ENCODE peak calls at places on chromosomes 2 and 18, in five cellular contexts. P, J, B, N and A are unnamed samples.

GRCh38 chr2:137946227-137946626 is 18.0 kb upstream of the HNMT start:
- DNase-seq in P (no peak), B (no peak), J (no peak), N (no peak), A (no peak)

GRCh38 chr2:45045706-45046105 is 36.5 kb upstream of the SIX2 start:
- DNase-seq in N (no peak), J (no peak), P (no peak), B (no peak), A (no peak)

GRCh38 chr18:79507546-79508480 is 112.1 kb downstream of the NFATC1 start:
- DNase-seq in B (no peak), P (peak; percentile 77), J (no peak), N (no peak), A (peak; percentile 86)

GRCh38 chr2:216691210-216691741 is 4.1 kb downstream of the IGFBP5 start:
- DNase-seq in N (peak; percentile 81), P (peak; percentile 78), B (no peak), J (peak; percentile 27), A (no peak)

GRCh38 chr2:62456721-62457539 is 49.1 kb downstream of the TMEM17 start:
- DNase-seq in J (peak; percentile 85), B (no peak), N (peak; percentile 94), P (peak; percentile 67), A (peak; percentile 93)

GRCh38 chr2:30780776-30781330 is 26.4 kb downstream of the CAPN13 start:
- DNase-seq in B (no peak), P (no peak), J (no peak), N (no peak), A (no peak)

GRCh38 chr18:48472610-48473009 is 63.4 kb upstream of the ZBTB7C start:
- DNase-seq in P (peak; percentile 58), J (no peak), B (no peak), N (no peak), A (no peak)

GRCh38 chr2:190858817-190859216 is 21.8 kb upstream of the GLS start:
- DNase-seq in J (no peak), B (peak; percentile 68), N (no peak), P (peak; percentile 61), A (no peak)

GRCh38 chr2:3630631-3631030 is 27.4 kb upstream of the ALLC start:
- DNase-seq in B (no peak), N (no peak), P (no peak), J (no peak), A (peak; percentile 24)

GRCh38 chr2:17830053-17831034 is 14.1 kb downstream of the MSGN1 start:
- DNase-seq in P (peak; percentile 80), B (no peak), N (peak; percentile 93), J (peak; percentile 76), A (peak; percentile 86)

GRCh38 chr2:170180031-170180566 is 2.2 kb downstream of the MYO3B start:
- DNase-seq in J (no peak), P (no peak), B (no peak), N (peak; percentile 24), A (no peak)

GRCh38 chr2:238430781-238431180 is 4.1 kb downstream of the ASB1 start:
- DNase-seq in N (no peak), J (no peak), B (no peak), P (no peak), A (no peak)

GRCh38 chr2:238431431-238431830 is 4.7 kb downstream of the ASB1 start:
- DNase-seq in J (no peak), N (no peak), P (no peak), B (no peak), A (no peak)

GRCh38 chr2:238426568-238427434 is at the start of gene ASB1:
- DNase-seq in B (peak; percentile 43), P (peak; percentile 87), J (peak; percentile 62), N (peak; percentile 94), A (peak; percentile 96)

GRCh38 chr2:238427435-238428162 is 872 bp downstream of the ASB1 start:
- DNase-seq in J (no peak), N (no peak), B (no peak), P (peak; percentile 11), A (peak; percentile 88)

GRCh38 chr2:238428866-238429265 is 2.1 kb downstream of the ASB1 start:
- DNase-seq in B (no peak), N (no peak), J (no peak), P (no peak), A (no peak)
- H3K4me3 ChIP-seq in B (no peak overlapping the region), N (no peak overlapping the region), J (peak overlapping the region; percentile 85), P (no peak overlapping the region), A (no peak overlapping the region)

GRCh38 chr2:42844366-42844765 is 52.0 kb upstream of the HAAO start:
- DNase-seq in P (no peak), B (no peak), N (no peak), J (no peak), A (peak; percentile 41)
- H3K4me3 ChIP-seq in P (no peak overlapping the region), B (no peak overlapping the region), N (no peak overlapping the region), J (no peak overlapping the region), A (no peak overlapping the region)

DNA sequence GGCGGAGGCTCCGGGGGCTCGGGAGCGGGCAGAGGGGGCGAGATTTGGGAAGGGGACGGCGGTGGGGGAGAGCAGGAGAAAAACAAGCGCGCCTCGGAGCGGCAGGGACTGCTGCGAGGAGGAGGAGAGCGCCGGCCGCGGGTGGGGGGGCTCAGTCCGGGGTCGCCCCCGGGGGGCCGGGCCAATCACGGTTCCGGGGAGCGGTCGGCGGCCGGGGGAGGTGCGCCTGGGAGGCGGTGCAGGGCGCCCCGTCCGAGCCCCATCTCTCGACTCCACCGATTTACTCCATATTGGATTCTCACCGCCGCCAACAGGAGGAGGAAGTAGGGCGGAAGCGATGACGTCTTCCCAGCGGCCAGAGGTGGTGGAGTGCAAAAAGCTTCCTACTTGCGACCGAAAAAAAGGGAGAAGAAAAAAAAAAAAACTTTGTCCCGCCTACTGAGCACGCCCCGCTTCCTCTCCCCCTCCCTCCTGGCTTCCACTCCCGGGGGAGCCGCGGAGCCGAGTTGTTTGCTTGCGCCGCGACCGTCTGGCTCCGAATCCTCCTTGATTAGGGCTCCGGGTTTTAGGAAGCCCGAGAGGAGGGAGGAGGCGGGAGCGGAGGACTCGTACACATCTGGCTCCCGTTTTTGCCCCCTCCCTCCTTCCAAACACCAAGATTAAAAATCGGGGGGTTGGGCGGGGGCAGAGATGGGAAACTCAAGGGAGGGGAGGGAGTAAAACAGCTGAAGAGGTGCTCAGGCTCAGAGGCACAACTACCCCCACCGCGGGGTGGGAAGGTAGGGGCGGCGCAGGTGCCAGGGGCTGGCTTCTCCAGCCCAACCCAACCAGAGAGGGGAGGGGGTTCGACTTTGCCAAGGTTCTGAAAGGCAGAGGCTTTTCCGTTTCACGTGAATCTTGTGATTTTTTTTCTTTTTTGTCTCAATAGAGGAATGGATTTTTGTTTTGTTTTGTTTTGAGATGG is at the start of gene SPRED2:
- DNase-seq in J (peak; percentile 81), B (peak; percentile 90), N (peak; percentile 96), P (peak; percentile 99), A (peak; percentile 92)
- H3K4me3 ChIP-seq in J (peak within 1 kb of the TSS; percentile 96), B (peak within 1 kb of the TSS; percentile 86), N (peak within 1 kb of the TSS; percentile 92), P (peak within 1 kb of the TSS; percentile 96), A (peak within 1 kb of the TSS; percentile 98)

DNA sequence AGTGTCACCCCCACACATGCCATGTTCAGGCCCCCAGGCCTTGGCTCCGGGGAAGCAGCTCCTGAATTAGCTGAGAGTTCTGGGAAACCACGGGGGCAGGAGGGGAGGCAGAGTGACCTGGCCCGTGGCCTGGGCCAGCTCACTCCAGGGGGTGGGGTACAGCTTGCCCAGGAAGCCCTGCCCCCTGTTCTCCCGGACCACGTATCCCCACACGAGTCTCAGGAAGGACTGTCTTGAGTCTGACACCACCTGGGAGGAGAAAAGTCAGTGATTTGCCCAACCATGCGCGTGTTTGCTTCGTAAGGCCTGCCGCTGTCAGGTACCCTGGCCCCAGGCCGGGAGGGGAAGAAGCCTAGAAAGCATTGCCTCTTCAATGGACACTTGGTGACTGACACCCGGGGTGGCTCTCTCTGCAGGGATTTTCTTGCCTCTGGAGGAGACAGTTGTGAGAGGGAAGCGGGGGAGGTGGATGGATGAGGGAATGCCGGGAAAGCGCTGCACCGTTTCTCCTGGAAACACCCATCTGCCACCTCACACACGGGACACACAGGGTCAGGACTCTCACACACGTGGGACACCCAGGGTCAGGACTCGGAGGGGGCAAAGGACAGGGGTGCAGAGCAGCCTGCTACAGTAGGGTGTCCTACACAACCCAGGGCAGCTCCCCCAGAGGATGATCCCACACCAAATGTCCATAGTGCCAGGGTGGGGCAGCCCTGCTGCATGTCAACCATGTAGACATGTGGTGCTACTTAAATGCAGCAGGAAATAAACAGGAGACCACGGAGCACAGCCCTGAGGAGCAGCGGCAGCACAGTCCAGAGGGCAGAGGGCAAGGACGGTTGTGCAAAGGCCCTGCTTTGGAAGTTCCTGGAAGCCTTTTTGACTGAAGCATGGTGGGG is 4.9 kb downstream of the RAMP1 start:
- DNase-seq in P (no peak), J (no peak), B (no peak), N (no peak), A (peak; percentile 63)
- H3K4me3 ChIP-seq in P (no peak overlapping the region), J (no peak overlapping the region), B (no peak overlapping the region), N (no peak overlapping the region), A (no peak overlapping the region)

GRCh38 chr18:45687617-45688016 is 36.4 kb upstream of the SLC14A1 start:
- DNase-seq in J (no peak), B (no peak), N (no peak), P (no peak), A (peak; percentile 90)

GRCh38 chr18:45688113-45688512 is 35.9 kb upstream of the SLC14A1 start:
- DNase-seq in B (no peak), J (no peak), P (peak; percentile 33), N (no peak), A (peak; percentile 84)

GRCh38 chr18:45686892-45687611 is 36.9 kb upstream of the SLC14A1 start:
- DNase-seq in N (no peak), P (no peak), B (peak; percentile 33), J (no peak), A (peak; percentile 90)

GRCh38 chr18:45689386-45689785 is 34.6 kb upstream of the SLC14A1 start:
- DNase-seq in J (no peak), B (no peak), N (no peak), P (no peak), A (no peak)

DNA sequence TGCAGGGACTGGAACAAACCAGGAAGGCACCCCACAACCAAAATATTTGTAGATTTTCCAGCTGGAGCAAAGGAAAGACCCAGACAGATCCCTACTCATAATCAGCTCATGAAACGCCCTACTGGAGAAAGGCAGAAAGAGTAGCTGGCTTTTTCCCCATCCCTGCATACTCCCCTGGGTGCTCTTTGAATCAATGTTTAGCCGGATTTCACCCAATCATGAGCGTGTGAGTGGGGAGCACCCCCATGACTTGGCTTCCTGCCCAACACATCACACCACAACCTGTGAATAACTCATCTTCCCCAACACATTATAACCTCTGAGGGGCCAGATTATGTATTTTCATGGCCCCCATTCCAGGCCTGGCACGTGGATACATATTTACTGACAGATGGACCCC is 35.1 kb upstream of the SLC14A1 start:
- DNase-seq in J (no peak), N (no peak), P (no peak), B (no peak), A (peak; percentile 81)
- H3K4me3 ChIP-seq in J (no peak overlapping the region), N (no peak overlapping the region), P (no peak overlapping the region), B (no peak overlapping the region), A (peak overlapping the region; percentile 57)

GRCh38 chr18:52395146-52395852 is 55.3 kb downstream of the DCC start:
- DNase-seq in B (no peak), J (no peak), P (no peak), N (no peak), A (no peak)

GRCh38 chr18:52392160-52392559 is 52.2 kb downstream of the DCC start:
- DNase-seq in J (no peak), P (no peak), B (peak; percentile 4), N (no peak), A (no peak)

DNA sequence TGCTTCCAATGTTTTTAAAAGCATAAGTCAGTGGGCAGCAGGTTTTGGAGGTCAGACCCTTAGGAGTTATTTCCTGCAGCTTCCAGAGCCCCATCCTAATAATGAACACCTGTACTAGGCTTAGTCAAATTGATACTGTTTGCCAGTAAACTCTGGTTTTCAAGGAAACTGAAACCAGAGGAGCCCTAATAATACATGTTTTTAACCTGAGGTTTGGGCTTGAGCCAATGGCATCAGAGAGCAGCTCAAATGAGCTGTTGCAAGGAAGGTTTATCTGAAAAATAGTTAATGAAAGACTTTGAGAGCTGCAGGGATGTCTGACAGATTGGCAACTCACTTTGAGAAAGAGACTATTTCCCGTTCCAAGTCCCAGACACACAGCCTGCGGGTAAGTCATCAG is 54.6 kb downstream of the DCC start:
- DNase-seq in P (no peak), N (no peak), J (no peak), B (no peak), A (no peak)
- H3K4me3 ChIP-seq in P (no peak overlapping the region), N (no peak overlapping the region), J (no peak overlapping the region), B (no peak overlapping the region), A (no peak overlapping the region)